ENCODE peak calls at places on chromosomes 6 and 20, in five cellular contexts. P is T-helper 9 cell, Z is hippocampal formation, F is posterior cingulate gyrus, A is COR-L47. O is an unnamed sample.

GRCh38 chr6:132236281-132236680 is 165.0 kb downstream of the MOXD1 start:
- DNase-seq in P (no peak), Z (no peak), F (no peak), A (no peak), O (no peak)

GRCh38 chr6:122781716-122782115 is 2.2 kb downstream of the FABP7 start:
- DNase-seq in P (no peak), Z (no peak), F (no peak), A (no peak), O (no peak)

GRCh38 chr6:137099689-137100398 is 55.1 kb upstream of the IL20RA start:
- DNase-seq in P (no peak), Z (no peak), F (no peak), A (no peak), O (no peak)

GRCh38 chr6:11791354-11792107 is 12.9 kb upstream of the ADTRP start:
- DNase-seq in P (no peak), Z (no peak), F (no peak), A (no peak), O (no peak)

GRCh38 chr6:14799928-14800327 is 445.9 kb upstream of the JARID2 start:
- DNase-seq in P (no peak), Z (peak), F (peak), A (peak), O (peak)

GRCh38 chr20:56606174-56606945 is 22.7 kb upstream of the TFAP2C start:
- DNase-seq in P (no peak), Z (no peak), F (no peak), A (no peak), O (no peak)

GRCh38 chr6:1739680-1740079 is 130.0 kb downstream of the FOXC1 start:
- DNase-seq in P (no peak), Z (no peak), F (no peak), A (no peak), O (no peak)

GRCh38 chr20:35012227-35013069 is 56.8 kb downstream of the MYH7B start:
- DNase-seq in P (no peak), Z (no peak), F (no peak), A (no peak), O (no peak)

GRCh38 chr6:143505537-143505936 is 6.0 kb downstream of the FUCA2 start:
- DNase-seq in P (no peak), Z (no peak), F (no peak), A (no peak), O (no peak)

O was measured in globus pallidus.